ENCODE peak calls at places on chromosomes 7 and 10, in six cellular contexts. S, F, M, B, Q and H are unnamed samples.

GRCh38 chr10:84783386-84783785 is 455.0 kb downstream of the CCSER2 start:
- DNase-seq in S (no peak), F (no peak), M (no peak), B (peak), Q (no peak), H (no peak)

GRCh38 chr7:154553711-154554265 is 449.1 kb downstream of the PAXIP1 start:
- DNase-seq in S (no peak), F (no peak), M (no peak), B (no peak), Q (no peak), H (no peak)

GRCh38 chr7:30172451-30172850 is 37.7 kb downstream of the MTURN start:
- DNase-seq in S (no peak), F (no peak), M (peak), B (peak), Q (no peak), H (no peak)

GRCh38 chr10:99540673-99541531 is 8.2 kb downstream of the NKX2-3 start:
- DNase-seq in S (no peak), F (no peak), M (no peak), B (no peak), Q (no peak), H (no peak)

GRCh38 chr10:33258951-33259350 is 75.5 kb downstream of the NRP1 start:
- DNase-seq in S (no peak), F (no peak), M (no peak), B (peak), Q (no peak), H (no peak)

GRCh38 chr10:114869500-114869899 is 47.9 kb downstream of the FHIP2A start:
- DNase-seq in S (no peak), F (no peak), M (no peak), B (peak), Q (no peak), H (no peak)

GRCh38 chr10:29243750-29244149 is 45.1 kb upstream of the LYZL1 start:
- DNase-seq in S (no peak), F (no peak), M (no peak), B (peak), Q (no peak), H (no peak)

GRCh38 chr7:32453286-32454011 is 36.7 kb downstream of the LSM5 start:
- DNase-seq in S (no peak), F (no peak), M (no peak), B (no peak), Q (no peak), H (no peak)

GRCh38 chr10:43000021-43000411 is 76.9 kb upstream of the RET start:
- DNase-seq in S (no peak), F (no peak), M (no peak), B (no peak), Q (no peak), H (no peak)